ENCODE peak calls at places on chromosomes 13 and 19, in eight cellular contexts. U is left colon; E is neuronal stem cell; R is stimulated activated CD8-positive, alpha-beta memory T cell treated with anti-CD3 and anti-CD28 coated beads, Interleukin-15, amount 100 ng/mL, for 1 hour; L is NCI-H774; S is HT1080; K is activated T-helper 9 cell treated with anti-CD3 and anti-CD28 coated beads, Interleukin-2, amount 50 U/mL, for 16 hours; Y is OCI-M1. V is an unnamed sample.

GRCh38 chr19:33749016-33749415 is 47.7 kb upstream of the KCTD15 start:
- DNase-seq in U (no peak), L (no peak), R (no peak), S (no peak), E (no peak), Y (no peak), K (no peak), V (no peak)

GRCh38 chr19:18205180-18205915 is 1.5 kb upstream of the RAB3A start:
- DNase-seq in R (peak), S (peak), E (no peak), K (no peak), Y (peak), L (peak), U (peak), V (no peak)

GRCh38 chr19:7258840-7259395 is 35.3 kb downstream of the INSR start:
- DNase-seq in L (no peak), Y (no peak), E (no peak), S (no peak), K (no peak), U (no peak), R (no peak), V (no peak)

GRCh38 chr13:43087960-43088580 is 64.7 kb downstream of the DNAJC15 start:
- DNase-seq in R (no peak), L (no peak), S (no peak), U (no peak), Y (peak), E (no peak), K (no peak), V (no peak)

GRCh38 chr13:97259787-97260641 is 37.9 kb downstream of the MBNL2 start:
- DNase-seq in K (no peak), L (no peak), U (no peak), S (peak), R (no peak), Y (peak), E (no peak), V (peak)

GRCh38 chr13:96450635-96451034 is 360.7 kb downstream of the HS6ST3 start:
- DNase-seq in L (no peak), K (no peak), R (no peak), U (no peak), S (no peak), Y (no peak), E (no peak), V (no peak)

GRCh38 chr19:17755977-17756670 is 4.8 kb downstream of the FCHO1 start:
- DNase-seq in R (no peak), S (peak), U (no peak), E (peak), Y (peak), K (no peak), L (no peak), V (no peak)

GRCh38 chr13:71417205-71417604 is 449.8 kb downstream of the DACH1 start:
- DNase-seq in S (peak), K (no peak), E (no peak), U (no peak), L (no peak), Y (no peak), R (no peak), V (peak)

GRCh38 chr13:30835442-30835841 is 70.6 kb upstream of the MEDAG start:
- DNase-seq in Y (no peak), R (no peak), K (no peak), U (peak), L (no peak), E (no peak), S (no peak), V (no peak)

GRCh38 chr19:50485284-50485955 is 8.8 kb upstream of the GARIN5A start:
- DNase-seq in S (no peak), Y (no peak), U (no peak), R (no peak), K (no peak), L (no peak), E (no peak), V (no peak)

GRCh38 chr19:51531349-51532315 is at the start of gene SIGLEC6:
- DNase-seq in Y (peak), E (no peak), R (no peak), L (no peak), S (no peak), K (no peak), U (peak), V (no peak)

GRCh38 chr19:8639821-8640401 is 9.5 kb downstream of the NFILZ start:
- DNase-seq in K (no peak), E (no peak), U (no peak), L (no peak), S (no peak), R (no peak), Y (no peak), V (no peak)

GRCh38 chr13:105365831-105366230 is 1169.6 kb downstream of the EFNB2 start:
- DNase-seq in S (no peak), K (no peak), U (no peak), E (no peak), L (no peak), Y (peak), R (no peak), V (no peak)

GRCh38 chr13:41458939-41459753 is 1.8 kb downstream of the RGCC start:
- DNase-seq in L (no peak), R (peak), Y (peak), E (no peak), S (no peak), K (peak), U (no peak), V (no peak)

GRCh38 chr19:50633359-50633758 is 6.3 kb downstream of the SYT3 start:
- DNase-seq in R (no peak), Y (no peak), L (no peak), S (no peak), K (no peak), E (no peak), U (no peak), V (no peak)

GRCh38 chr13:78137404-78138142 is 218.9 kb upstream of the EDNRB start:
- DNase-seq in E (peak), R (no peak), K (no peak), S (peak), U (no peak), L (peak), Y (peak), V (peak)

GRCh38 chr19:13817018-13817614 is 21.9 kb downstream of the ZSWIM4 start:
- DNase-seq in E (no peak), Y (no peak), K (no peak), L (peak), R (no peak), S (no peak), U (peak), V (no peak)

GRCh38 chr13:39913928-39914327 is 258.5 kb downstream of the COG6 start:
- DNase-seq in U (no peak), R (no peak), Y (no peak), E (no peak), K (no peak), L (no peak), S (no peak), V (no peak)

GRCh38 chr19:15779756-15780476 is 7.5 kb upstream of the OR10H5 start:
- DNase-seq in K (no peak), E (no peak), U (peak), S (peak), Y (no peak), L (no peak), R (no peak), V (no peak)

GRCh38 chr19:48625891-48626327 is 6.6 kb downstream of the SPHK2 start:
- DNase-seq in U (no peak), L (no peak), S (no peak), R (no peak), K (no peak), E (no peak), Y (no peak), V (no peak)

GRCh38 chr13:36344173-36344572 is 2.0 kb downstream of the SPART start:
- DNase-seq in R (no peak), K (no peak), U (no peak), Y (peak), E (no peak), L (no peak), S (peak), V (no peak)

GRCh38 chr19:43789029-43789428 is 8.3 kb upstream of the KCNN4 start:
- DNase-seq in R (no peak), K (no peak), E (peak), U (no peak), L (no peak), S (no peak), Y (peak), V (no peak)

GRCh38 chr13:20767309-20767943 is 6.3 kb downstream of the EEF1AKMT1 start:
- DNase-seq in L (no peak), Y (no peak), K (no peak), E (no peak), S (no peak), U (no peak), R (no peak), V (no peak)

GRCh38 chr19:48872884-48873475 is 759 bp downstream of the PPP1R15A start:
- DNase-seq in U (peak), E (peak), R (peak), Y (peak), S (peak), K (peak), L (peak), V (peak)

GRCh38 chr19:55287361-55288079 is 3.7 kb downstream of the BRSK1 start:
- DNase-seq in K (no peak), L (no peak), U (no peak), Y (no peak), E (no peak), S (no peak), R (no peak), V (no peak)

GRCh38 chr19:5131031-5131865 is 162.3 kb downstream of the KDM4B start:
- DNase-seq in L (no peak), S (no peak), Y (no peak), R (no peak), K (no peak), E (no peak), U (no peak), V (no peak)

GRCh38 chr13:51804295-51805172 is 571 bp upstream of the DHRS12 start:
- DNase-seq in K (peak), S (no peak), Y (no peak), U (no peak), L (no peak), R (no peak), E (no peak), V (no peak)

GRCh38 chr19:18789883-18790565 is 1.1 kb downstream of the COMP start:
- DNase-seq in K (no peak), L (no peak), E (no peak), R (no peak), U (no peak), Y (no peak), S (no peak), V (no peak)

GRCh38 chr13:76473552-76474134 is 412.6 kb downstream of the KCTD12 start:
- DNase-seq in U (peak), S (peak), Y (peak), K (peak), E (peak), R (peak), L (peak), V (peak)

GRCh38 chr13:102721800-102722231 is 27.0 kb upstream of the METTL21C start:
- DNase-seq in K (no peak), U (no peak), R (no peak), S (peak), E (no peak), L (no peak), Y (peak), V (no peak)